ENCODE peak calls at places on chromosomes 11 and 22, in four cellular contexts. One of them, this sample, is unnamed.

GRCh38 chr11:72085836-72086475 is 5.3 kb downstream of the LRRC51 start:
- DNase-seq in IMR-90: no peak
- DNase-seq in H1: no peak
- DNase-seq in neural progenitor cell: no peak
- DNase-seq in this sample: no peak

GRCh38 chr11:96424693-96425092 is 34.9 kb downstream of the JRKL start:
- DNase-seq in IMR-90: peak
- DNase-seq in neural progenitor cell: no peak
- DNase-seq in H1: no peak
- DNase-seq in this sample: peak

GRCh38 chr22:36323855-36324331 is 63.9 kb downstream of the MYH9 start:
- DNase-seq in IMR-90: no peak
- DNase-seq in neural progenitor cell: no peak
- DNase-seq in H1: no peak
- DNase-seq in this sample: no peak

GRCh38 chr11:35751664-35752061 is 89.1 kb downstream of the TRIM44 start:
- DNase-seq in neural progenitor cell: no peak
- DNase-seq in IMR-90: no peak
- DNase-seq in H1: no peak
- DNase-seq in this sample: no peak

GRCh38 chr11:76657824-76658170 is 12.8 kb downstream of the LRRC32 start:
- DNase-seq in H1: no peak
- DNase-seq in neural progenitor cell: no peak
- DNase-seq in IMR-90: no peak
- DNase-seq in this sample: no peak

GRCh38 chr11:34749666-34750659 is 129.1 kb downstream of the EHF start:
- DNase-seq in neural progenitor cell: no peak
- DNase-seq in IMR-90: peak
- DNase-seq in H1: no peak
- DNase-seq in this sample: no peak

GRCh38 chr11:99841885-99842284 is 821.1 kb downstream of the CNTN5 start:
- DNase-seq in H1: no peak
- DNase-seq in IMR-90: no peak
- DNase-seq in neural progenitor cell: no peak
- DNase-seq in this sample: no peak

GRCh38 chr11:125183641-125184040 is 19.1 kb downstream of the PKNOX2 start:
- DNase-seq in H1: no peak
- DNase-seq in IMR-90: no peak
- DNase-seq in neural progenitor cell: no peak
- DNase-seq in this sample: no peak

GRCh38 chr11:66123902-66124301 is 53.8 kb downstream of the PACS1 start:
- DNase-seq in H1: no peak
- DNase-seq in IMR-90: no peak
- DNase-seq in neural progenitor cell: no peak
- DNase-seq in this sample: no peak

GRCh38 chr11:13229136-13229535 is 48.5 kb upstream of the BMAL1 start:
- DNase-seq in neural progenitor cell: no peak
- DNase-seq in H1: no peak
- DNase-seq in IMR-90: no peak
- DNase-seq in this sample: no peak

GRCh38 chr22:39596601-39597000 is 26.0 kb downstream of the CACNA1I start:
- DNase-seq in IMR-90: no peak
- DNase-seq in neural progenitor cell: no peak
- DNase-seq in H1: no peak
- DNase-seq in this sample: no peak

GRCh38 chr11:15893080-15893492 is 463.3 kb downstream of the SOX6 start:
- DNase-seq in IMR-90: peak
- DNase-seq in H1: no peak
- DNase-seq in neural progenitor cell: no peak
- DNase-seq in this sample: no peak

GRCh38 chr22:43996170-43996980 is 27.7 kb upstream of the PARVB start:
- DNase-seq in IMR-90: no peak
- DNase-seq in H1: no peak
- DNase-seq in neural progenitor cell: no peak
- DNase-seq in this sample: no peak

GRCh38 chr11:118522571-118523072 is 4.7 kb upstream of the TTC36 start:
- DNase-seq in H1: no peak
- DNase-seq in IMR-90: peak
- DNase-seq in neural progenitor cell: peak
- DNase-seq in this sample: no peak

GRCh38 chr22:18968011-18968749 is 32.1 kb upstream of the PRODH start:
- DNase-seq in neural progenitor cell: peak
- DNase-seq in H1: peak
- DNase-seq in IMR-90: peak
- DNase-seq in this sample: no peak

GRCh38 chr11:121665211-121665838 is 212.6 kb upstream of the SORL1-AS1 start:
- DNase-seq in neural progenitor cell: no peak
- DNase-seq in IMR-90: no peak
- DNase-seq in H1: no peak
- DNase-seq in this sample: no peak

GRCh38 chr22:45511847-45512261 is 9.2 kb downstream of the FBLN1 start:
- DNase-seq in IMR-90: peak
- DNase-seq in neural progenitor cell: no peak
- DNase-seq in H1: no peak
- DNase-seq in this sample: no peak
- H2AFZ ChIP-seq in IMR-90: peak
- H2AFZ ChIP-seq in neural progenitor cell: no peak
- H2AFZ ChIP-seq in H1: no peak
- H2AFZ ChIP-seq in this sample: no peak

DNA sequence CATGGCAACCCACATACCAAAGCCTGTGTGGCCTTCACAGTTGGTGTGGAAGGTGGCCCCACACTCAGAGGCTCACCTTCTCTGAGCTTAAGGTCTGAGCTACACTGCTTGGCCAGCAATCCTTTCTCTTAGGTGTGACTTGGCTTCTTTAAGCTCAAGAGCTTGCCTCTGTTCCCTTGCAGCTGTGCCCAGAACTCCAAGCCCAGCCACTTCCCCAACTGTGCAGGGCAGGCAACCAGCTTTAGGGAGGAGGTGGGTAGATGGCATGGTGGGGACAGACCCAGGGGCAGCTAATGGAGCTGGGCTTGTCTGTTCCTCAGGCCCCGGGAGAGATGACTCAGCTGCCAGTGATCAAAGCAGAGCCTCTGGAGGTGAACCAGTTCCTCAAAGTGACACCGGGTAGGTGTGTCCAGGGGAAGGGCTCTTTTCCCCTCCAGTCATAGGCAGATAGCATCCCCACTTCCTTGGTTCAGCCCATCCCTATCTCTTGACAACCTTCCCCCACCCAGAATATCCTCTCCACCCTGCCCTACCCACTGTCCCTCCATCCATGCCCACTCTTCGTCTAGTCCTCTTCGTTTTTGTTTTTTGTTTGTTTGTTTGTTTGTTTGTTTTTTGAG is 32.3 kb downstream of the CREB3L1 start:
- DNase-seq in neural progenitor cell: no peak
- DNase-seq in IMR-90: no peak
- DNase-seq in H1: no peak
- DNase-seq in this sample: no peak
- H3K4me2 ChIP-seq in neural progenitor cell: no peak
- H3K4me2 ChIP-seq in IMR-90: no peak
- H3K4me2 ChIP-seq in H1: no peak
- H3K4me2 ChIP-seq in this sample: no peak

GRCh38 chr11:33256031-33256807 is 962 bp upstream of the HIPK3 start:
- DNase-seq in H1: no peak
- DNase-seq in IMR-90: no peak
- DNase-seq in neural progenitor cell: peak
- DNase-seq in this sample: no peak

GRCh38 chr11:33258631-33259184 is 1.5 kb downstream of the HIPK3 start:
- DNase-seq in H1: no peak
- DNase-seq in neural progenitor cell: no peak
- DNase-seq in IMR-90: peak
- DNase-seq in this sample: no peak

GRCh38 chr11:33256808-33257159 is 397 bp upstream of the HIPK3 start:
- DNase-seq in IMR-90: no peak
- DNase-seq in neural progenitor cell: no peak
- DNase-seq in H1: no peak
- DNase-seq in this sample: no peak

GRCh38 chr11:33257897-33258630 is 883 bp downstream of the HIPK3 start:
- DNase-seq in neural progenitor cell: peak
- DNase-seq in H1: peak
- DNase-seq in IMR-90: peak
- DNase-seq in this sample: no peak

GRCh38 chr11:33257160-33257896 is at the start of gene HIPK3:
- DNase-seq in H1: peak
- DNase-seq in IMR-90: peak
- DNase-seq in neural progenitor cell: peak
- DNase-seq in this sample: no peak
- H2AFZ ChIP-seq in H1: peak
- H2AFZ ChIP-seq in IMR-90: peak
- H2AFZ ChIP-seq in neural progenitor cell: peak
- H2AFZ ChIP-seq in this sample: peak

DNA sequence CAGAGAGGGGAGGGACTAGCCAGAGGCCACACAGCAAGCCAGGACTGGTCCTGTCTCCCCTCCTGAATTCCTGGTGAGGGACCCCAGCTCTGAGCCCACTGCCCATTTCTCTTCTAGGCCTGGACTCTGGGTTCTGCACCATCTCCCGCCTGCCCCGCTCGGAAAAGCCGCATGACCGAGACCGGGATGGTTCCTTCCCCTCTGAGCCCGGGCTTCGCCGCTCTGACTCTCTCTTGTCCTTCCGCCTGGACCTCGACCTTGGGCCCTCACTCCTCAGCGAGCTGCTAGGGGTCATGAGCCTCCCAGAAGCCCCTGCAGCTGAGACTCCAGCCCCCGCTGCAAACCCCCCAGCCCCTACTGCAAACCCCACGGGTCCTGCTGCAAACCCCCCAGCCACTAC is 7.7 kb downstream of the CDC42EP1 start:
- DNase-seq in neural progenitor cell: no peak
- DNase-seq in H1: no peak
- DNase-seq in IMR-90: no peak
- DNase-seq in this sample: no peak
- H3K4me2 ChIP-seq in neural progenitor cell: no peak
- H3K4me2 ChIP-seq in H1: no peak
- H3K4me2 ChIP-seq in IMR-90: no peak
- H3K4me2 ChIP-seq in this sample: no peak

DNA sequence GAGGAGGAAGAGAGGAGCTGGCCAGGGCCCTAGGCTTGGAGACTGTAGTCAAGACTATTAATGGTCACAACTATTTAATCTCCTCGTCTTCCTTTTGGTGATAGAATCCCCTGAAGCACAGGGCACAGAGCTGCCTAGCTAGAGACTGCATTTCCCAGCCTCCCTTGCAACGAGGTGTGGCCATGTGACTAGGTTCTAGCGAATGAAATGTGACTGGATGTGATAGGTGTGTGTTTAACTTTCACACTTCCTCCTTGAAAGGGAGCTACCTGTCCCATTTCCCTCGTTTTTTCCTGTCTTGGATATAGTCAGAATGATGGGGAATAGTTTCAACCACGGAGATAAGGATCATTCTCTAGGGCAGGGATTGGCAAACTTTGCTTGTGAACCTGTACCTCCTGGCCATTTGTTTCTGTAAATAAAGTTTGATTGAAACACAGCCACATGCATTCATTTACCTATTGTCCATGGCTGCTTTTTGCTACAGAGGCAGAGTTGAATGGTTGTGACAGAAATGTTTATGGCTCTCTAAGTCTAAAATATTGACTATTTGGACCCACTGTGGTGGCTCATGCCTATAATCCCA is 313.5 kb downstream of the MIAT start:
- DNase-seq in H1: no peak
- DNase-seq in IMR-90: no peak
- DNase-seq in neural progenitor cell: no peak
- DNase-seq in this sample: no peak
- H2AFZ ChIP-seq in H1: peak
- H2AFZ ChIP-seq in IMR-90: no peak
- H2AFZ ChIP-seq in neural progenitor cell: no peak
- H2AFZ ChIP-seq in this sample: no peak

GRCh38 chr22:30253205-30253852 is 6.8 kb upstream of the LIF start:
- DNase-seq in IMR-90: peak
- DNase-seq in neural progenitor cell: no peak
- DNase-seq in H1: no peak
- DNase-seq in this sample: no peak
- H3K4me2 ChIP-seq in IMR-90: no peak
- H3K4me2 ChIP-seq in neural progenitor cell: no peak
- H3K4me2 ChIP-seq in H1: no peak
- H3K4me2 ChIP-seq in this sample: no peak